ENCODE peak calls at places on chromosome X, in five cellular contexts. R is IMR-90, S is HepG2, L is H1, E is K562. I is an unnamed sample.

GRCh38 chrX:47723689-47724088 is 64.7 kb upstream of the UXT start:
- DNase-seq in E (peak), R (no peak), S (peak), L (no peak), I (peak)

GRCh38 chrX:106874075-106874474 is 29.1 kb downstream of the RIPPLY1 start:
- DNase-seq in R (peak), S (peak), L (no peak), E (peak), I (peak)

GRCh38 chrX:22060451-22060940 is 28.4 kb downstream of the PHEX start:
- DNase-seq in E (no peak), S (no peak), L (no peak), R (peak), I (peak)

GRCh38 chrX:38212246-38212645 is 8.4 kb downstream of the SRPX start:
- DNase-seq in S (no peak), L (no peak), R (peak), E (no peak), I (no peak)

GRCh38 chrX:13598877-13599276 is 29.5 kb downstream of the EGFL6 start:
- DNase-seq in S (no peak), L (no peak), E (peak), R (peak), I (peak)

GRCh38 chrX:154779261-154779660 is 16.6 kb downstream of the DKC1 start:
- DNase-seq in S (no peak), R (peak), E (no peak), L (no peak), I (no peak)

GRCh38 chrX:128019218-128019617 is 33.0 kb downstream of the ACTRT1 start:
- DNase-seq in S (no peak), E (no peak), R (no peak), L (no peak), I (no peak)

GRCh38 chrX:154730271-154730883 is 20.5 kb downstream of the GAB3 start:
- DNase-seq in S (no peak), R (peak), E (peak), L (no peak), I (no peak)

GRCh38 chrX:37679888-37680287 is 5.7 kb upstream of the XK start:
- DNase-seq in S (no peak), L (no peak), E (peak), R (no peak), I (no peak)

GRCh38 chrX:107716816-107717700 is 58.5 kb downstream of the TSC22D3 start:
- DNase-seq in S (no peak), L (no peak), R (peak), E (no peak), I (peak)

GRCh38 chrX:6041630-6042029 is 187.0 kb downstream of the NLGN4X start:
- DNase-seq in R (no peak), E (no peak), L (no peak), S (no peak), I (no peak)

GRCh38 chrX:15916704-15917084 is 62.1 kb upstream of the AP1S2 start:
- DNase-seq in E (peak), L (no peak), R (peak), S (no peak), I (no peak)

GRCh38 chrX:14697453-14697852 is 168.1 kb downstream of the GLRA2 start:
- DNase-seq in S (peak), E (peak), L (no peak), R (no peak), I (peak)

GRCh38 chrX:154021131-154021611 is 1.5 kb upstream of the IRAK1 start:
- DNase-seq in R (peak), E (peak), S (no peak), L (no peak), I (no peak)

GRCh38 chrX:132041016-132041415 is 17.9 kb downstream of the STK26 start:
- DNase-seq in S (no peak), L (no peak), E (no peak), R (no peak), I (no peak)

GRCh38 chrX:1521459-1521956 is 15.5 kb downstream of the P2RY8 start:
- DNase-seq in E (no peak), R (no peak), L (peak), S (peak), I (no peak)

GRCh38 chrX:139903229-139903628 is 29.6 kb downstream of the ATP11C start:
- DNase-seq in E (no peak), L (no peak), R (no peak), S (no peak), I (no peak)

GRCh38 chrX:38061335-38061734 is 55.0 kb downstream of the SYTL5 start:
- DNase-seq in L (no peak), S (peak), E (peak), R (peak), I (no peak)

GRCh38 chrX:134868766-134869495 is 121.9 kb upstream of the SMIM10 start:
- DNase-seq in E (no peak), R (peak), L (no peak), S (no peak), I (no peak)

GRCh38 chrX:18424482-18425198 is 768 bp upstream of the CDKL5 start:
- DNase-seq in E (peak), L (no peak), S (no peak), R (peak), I (peak)

GRCh38 chrX:12611471-12611870 is 179.7 kb upstream of the PRPS2 start:
- DNase-seq in E (no peak), R (no peak), L (no peak), S (no peak), I (no peak)

GRCh38 chrX:11678174-11678573 is 12.5 kb upstream of the ARHGAP6 start:
- DNase-seq in E (no peak), L (no peak), R (no peak), S (no peak), I (no peak)

GRCh38 chrX:153882086-153882498 is 3.9 kb downstream of the L1CAM start:
- DNase-seq in E (no peak), S (peak), R (peak), L (no peak), I (no peak)

GRCh38 chrX:3320471-3321046 is 25.9 kb downstream of the MXRA5 start:
- DNase-seq in E (no peak), S (no peak), L (no peak), R (peak), I (no peak)

GRCh38 chrX:79181401-79181800 is 36.9 kb downstream of the GPR174 start:
- DNase-seq in E (no peak), S (no peak), R (no peak), L (no peak), I (no peak)

DNA sequence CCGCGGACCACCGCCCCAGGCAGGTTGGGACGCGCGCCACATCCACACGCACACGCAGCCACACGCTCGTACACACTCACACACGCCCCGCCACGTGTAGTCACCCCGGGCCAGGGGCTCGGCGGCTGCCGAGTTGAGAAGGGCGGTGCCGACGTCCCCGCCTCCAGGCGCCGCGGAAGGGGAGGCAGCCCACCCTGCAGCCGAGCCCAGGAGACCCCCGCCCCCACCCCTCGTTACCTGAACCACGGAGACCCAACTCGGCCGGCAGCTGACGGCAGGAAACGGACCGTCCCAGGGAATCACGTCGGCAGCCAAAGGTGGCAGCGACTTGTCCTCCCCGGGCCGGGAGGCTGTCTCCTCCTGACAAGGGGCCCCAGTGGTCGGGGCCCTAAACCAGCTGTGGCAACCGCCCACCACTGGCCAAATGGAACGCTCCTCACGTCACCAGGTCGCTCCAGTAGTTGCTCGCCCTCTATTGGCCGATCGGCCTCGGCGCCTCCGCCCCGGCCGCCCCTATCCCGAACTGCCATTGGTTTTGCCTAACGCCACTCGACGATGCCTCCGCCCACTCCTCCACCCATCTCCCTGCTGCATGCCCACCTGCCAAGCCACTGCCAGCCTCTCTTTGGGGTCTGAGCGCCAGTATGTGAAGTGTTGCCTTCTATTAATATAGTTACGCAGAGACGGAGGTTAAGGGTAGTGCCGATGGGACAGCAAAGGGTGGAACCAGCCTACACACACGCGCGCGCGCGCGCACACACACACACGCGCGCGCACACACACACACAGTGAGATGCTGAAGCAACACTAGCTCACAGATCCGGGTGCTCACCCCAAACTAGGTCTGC is at the start of gene ZDHHC9:
- DNase-seq in E (peak), L (peak), R (peak), S (peak), I (peak)
- TF ChIP-seq CTCF in E (no peak), L (no peak), R (no peak), S (no peak), I (no peak)

GRCh38 chrX:144592036-144592435 is 655.3 kb upstream of the SPANXN1 start:
- DNase-seq in L (no peak), S (no peak), R (no peak), E (no peak), I (no peak)

DNA sequence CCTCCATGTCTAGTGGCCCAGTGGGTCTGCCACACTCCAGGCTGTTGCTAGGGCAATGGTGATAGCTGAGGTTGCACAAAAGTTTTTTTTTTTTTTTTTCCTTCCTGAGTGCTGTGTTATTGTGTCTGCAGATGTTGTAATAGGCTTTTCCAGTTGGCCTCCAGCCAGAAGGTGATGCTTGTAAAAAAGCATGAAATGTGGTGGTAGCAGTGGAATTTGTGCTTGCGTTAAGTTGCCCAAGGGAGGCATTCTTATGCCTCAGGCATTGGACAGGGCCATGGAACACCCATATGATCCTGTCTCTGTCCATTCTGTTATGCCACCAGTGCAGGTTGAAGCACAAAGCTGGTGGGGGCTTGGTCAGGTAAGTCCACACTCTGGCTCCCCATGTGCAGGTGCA is 660.5 kb upstream of the SPANXN1 start:
- DNase-seq in S (no peak), L (no peak), E (no peak), R (no peak), I (no peak)
- TF ChIP-seq MAFK in S (no peak), L (no peak), E (no peak), R (no peak), I (no peak)

GRCh38 chrX:25034889-25035288 is 19.1 kb upstream of the ARX start:
- DNase-seq in R (no peak), E (peak), L (no peak), S (peak), I (no peak)
- TF ChIP-seq CTCF in R (peak), E (peak), L (peak), S (peak), I (no peak)

DNA sequence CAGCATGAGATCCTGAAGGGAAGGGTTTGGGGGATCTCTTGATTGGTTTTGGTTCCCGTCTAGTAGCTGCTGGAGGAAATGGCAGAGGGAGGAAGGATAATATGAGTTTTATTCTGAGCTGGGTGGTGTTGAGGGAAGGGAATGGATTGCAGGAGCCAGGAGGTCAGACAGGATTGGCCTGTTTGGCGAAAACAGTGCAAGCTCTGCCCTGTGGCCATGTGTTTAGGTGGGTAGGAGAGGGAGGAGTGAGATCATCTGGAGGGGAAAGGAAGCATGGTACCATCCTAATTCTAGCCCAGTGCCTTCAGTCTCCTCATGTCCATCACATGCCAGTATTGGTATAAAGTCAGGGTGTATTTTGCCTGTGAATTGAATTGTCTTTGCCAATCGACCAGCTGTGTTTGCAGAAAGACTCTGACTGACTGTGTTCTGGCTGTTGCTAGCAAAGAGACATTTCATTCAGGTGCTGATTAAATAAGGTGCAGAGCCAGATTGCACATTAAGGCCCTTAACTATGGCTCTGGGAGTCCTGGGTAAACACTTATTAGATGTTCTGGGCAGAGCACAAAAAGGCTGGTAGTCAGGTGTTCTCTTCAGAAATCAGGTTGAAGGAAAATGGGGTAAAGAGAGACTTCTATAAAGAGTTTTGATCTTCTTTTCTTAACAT is 10.0 kb downstream of the TMEM164 start:
- DNase-seq in R (no peak), S (no peak), E (no peak), L (no peak), I (no peak)
- TF ChIP-seq MAFK in R (no peak), S (no peak), E (no peak), L (no peak), I (no peak)

DNA sequence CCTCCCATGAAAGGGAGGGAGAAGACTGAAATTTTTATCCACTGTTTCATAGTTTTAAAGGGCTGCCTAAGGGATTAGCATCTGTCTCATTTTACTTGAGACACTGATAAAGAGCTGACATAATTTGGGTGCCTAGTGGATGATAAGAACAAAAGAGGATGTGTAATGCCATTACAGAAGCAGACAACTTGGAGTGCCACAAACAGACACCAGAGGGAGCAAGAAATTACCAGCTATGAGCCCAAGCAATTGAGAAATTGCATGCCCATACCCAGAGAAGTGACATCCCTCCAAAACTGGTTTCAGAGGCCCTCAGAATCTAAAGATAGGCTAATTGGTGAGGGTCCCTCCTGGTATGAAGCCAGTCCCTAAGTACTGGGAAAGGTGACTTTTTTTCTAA is 38.5 kb upstream of the POU3F4 start:
- DNase-seq in S (peak), L (no peak), R (peak), E (peak), I (peak)
- TF ChIP-seq CTCF in S (peak), L (peak), R (peak), E (no peak), I (no peak)